ENCODE peak calls at places on chromosomes 7 and 10, in five cellular contexts. F, D, Q, C and W are unnamed samples.

GRCh38 chr10:11208908-11209809 is 191.5 kb downstream of the CELF2 start:
- DNase-seq in C (no peak), D (peak), F (no peak), Q (no peak), W (no peak)

GRCh38 chr7:960269-960871 is 5.9 kb upstream of the ADAP1 start:
- DNase-seq in C (no peak), Q (peak), F (no peak), D (no peak), W (no peak)

GRCh38 chr7:13602036-13602435 is 387.4 kb downstream of the ETV1 start:
- DNase-seq in F (no peak), C (no peak), Q (no peak), D (no peak), W (no peak)

GRCh38 chr7:774161-775109 is 47.4 kb upstream of the PRKAR1B start:
- DNase-seq in D (peak), C (peak), Q (peak), F (peak), W (no peak)

GRCh38 chr7:39709768-39710291 is 86.5 kb downstream of the RALA start:
- DNase-seq in C (peak), D (peak), F (no peak), Q (peak), W (peak)

GRCh38 chr10:127133672-127134500 is 62.5 kb downstream of the INSYN2A start:
- DNase-seq in F (no peak), Q (no peak), C (no peak), D (no peak), W (no peak)

GRCh38 chr10:128563387-128563786 is 437.2 kb upstream of the MKI67 start:
- DNase-seq in C (no peak), Q (no peak), D (no peak), F (no peak), W (no peak)

GRCh38 chr10:17023386-17024298 is 106.0 kb downstream of the CUBN start:
- DNase-seq in F (no peak), C (peak), Q (peak), D (peak), W (peak)

GRCh38 chr10:124222298-124223000 is 129.1 kb upstream of the CHST15 start:
- DNase-seq in Q (no peak), F (no peak), C (peak), D (peak), W (no peak)

GRCh38 chr7:17408245-17408903 is 109.9 kb downstream of the AHR start:
- DNase-seq in Q (no peak), D (no peak), F (no peak), C (peak), W (peak)

GRCh38 chr10:118621304-118621942 is 26.0 kb upstream of the PRLHR start:
- DNase-seq in C (no peak), F (no peak), Q (no peak), D (no peak), W (no peak)

GRCh38 chr10:88661018-88661417 is 3.2 kb upstream of the LIPF start:
- DNase-seq in Q (no peak), D (no peak), F (no peak), C (no peak), W (no peak)

GRCh38 chr10:6345404-6345803 is 142.7 kb downstream of the PFKFB3 start:
- DNase-seq in Q (no peak), F (no peak), D (no peak), C (no peak), W (no peak)

GRCh38 chr10:103504181-103504783 is 10.8 kb downstream of the NEURL1 start:
- DNase-seq in C (peak), D (no peak), Q (no peak), F (no peak), W (peak)

GRCh38 chr10:26890956-26891355 is 30.2 kb upstream of the ABI1 start:
- DNase-seq in C (peak), Q (peak), D (peak), F (no peak), W (peak)

GRCh38 chr10:35346248-35346647 is 9.9 kb downstream of the CCNY start:
- DNase-seq in F (no peak), C (no peak), Q (no peak), D (no peak), W (no peak)

GRCh38 chr10:23780331-23780730 is 341.5 kb downstream of the OTUD1 start:
- DNase-seq in Q (no peak), D (no peak), C (no peak), F (no peak), W (no peak)

GRCh38 chr10:124403548-124403947 is 15.2 kb downstream of the OAT start:
- DNase-seq in C (peak), Q (peak), F (no peak), D (peak), W (peak)

GRCh38 chr7:136023134-136023869 is 46.1 kb upstream of the MTPN start:
- DNase-seq in C (no peak), D (no peak), Q (no peak), F (no peak), W (no peak)

GRCh38 chr10:119333146-119333792 is 125.9 kb downstream of the GRK5 start:
- DNase-seq in F (no peak), C (peak), Q (no peak), D (no peak), W (no peak)

GRCh38 chr7:134589491-134589941 is 40.6 kb downstream of the AKR1B15 start:
- DNase-seq in Q (no peak), C (peak), F (no peak), D (no peak), W (no peak)

GRCh38 chr7:66554326-66554725 is 74.4 kb upstream of the KCTD7 start:
- DNase-seq in F (no peak), Q (no peak), D (no peak), C (no peak), W (no peak)

GRCh38 chr10:68303849-68304412 is 27.9 kb upstream of the HNRNPH3 start:
- DNase-seq in F (no peak), D (no peak), C (no peak), Q (no peak), W (no peak)

GRCh38 chr10:15879058-15879457 is 18.8 kb upstream of the MINDY3 start:
- DNase-seq in F (no peak), C (peak), D (no peak), Q (peak), W (no peak)

GRCh38 chr7:88215295-88215694 is 4.5 kb downstream of the SRI start:
- DNase-seq in Q (no peak), F (no peak), D (no peak), C (no peak), W (no peak)

GRCh38 chr10:124468624-124469023 is 7.0 kb downstream of the LHPP start:
- DNase-seq in Q (no peak), C (no peak), F (no peak), D (no peak), W (no peak)

GRCh38 chr10:58638406-58638805 is 125.7 kb downstream of the BICC1 start:
- DNase-seq in F (no peak), Q (no peak), C (peak), D (no peak), W (no peak)

GRCh38 chr10:117741524-117741923 is 199.0 kb downstream of the EMX2 start:
- DNase-seq in D (no peak), C (no peak), F (no peak), Q (no peak), W (no peak)

GRCh38 chr10:123573236-123574147 is 92.7 kb upstream of the GPR26 start:
- DNase-seq in C (no peak), F (no peak), Q (peak), D (no peak), W (no peak)

GRCh38 chr7:92763636-92764423 is 72.5 kb downstream of the CDK6 start:
- DNase-seq in C (peak), F (no peak), Q (peak), D (no peak), W (peak)
- H3K4me3 ChIP-seq in C (no peak), F (no peak), Q (no peak), D (no peak), W (no peak)

GRCh38 chr7:70571986-70572385 is 560.0 kb upstream of the GALNT17 start:
- DNase-seq in Q (no peak), C (no peak), D (no peak), F (no peak), W (no peak)
- TF ChIP-seq CTCF in Q (no peak), C (no peak), D (no peak), F (no peak), W (no peak)

DNA sequence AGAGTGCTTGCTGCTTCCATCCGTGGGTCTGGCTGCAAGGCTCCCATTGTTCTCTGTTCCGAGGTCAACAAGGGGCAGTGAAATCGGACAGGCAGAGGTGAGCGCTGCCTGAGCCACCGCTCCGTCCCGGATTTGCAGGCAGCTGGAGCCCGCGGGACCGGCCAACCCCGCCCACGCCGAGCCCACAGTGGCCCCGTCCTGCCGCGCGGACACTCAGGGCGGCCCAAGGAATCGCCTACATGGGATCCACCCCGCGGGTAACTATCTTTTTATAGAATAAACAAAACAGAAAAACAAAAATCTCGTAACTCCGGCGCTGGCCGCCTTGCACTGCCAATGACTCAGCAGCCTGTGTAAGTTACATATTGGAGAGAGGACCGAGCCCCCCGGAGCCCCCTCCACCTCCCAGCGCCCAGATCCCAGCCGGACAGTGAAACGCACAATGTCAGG is 1.9 kb downstream of the BNIP3 start:
- DNase-seq in F (peak), D (no peak), Q (peak), C (peak), W (no peak)
- H3K4me3 ChIP-seq in F (peak), D (peak), Q (peak), C (peak), W (peak)

GRCh38 chr7:28277364-28277763 is 96.8 kb upstream of the JAZF1 start:
- DNase-seq in C (no peak), D (no peak), Q (no peak), F (no peak), W (no peak)
- TF ChIP-seq CTCF in C (no peak), D (no peak), Q (no peak), F (no peak), W (no peak)

DNA sequence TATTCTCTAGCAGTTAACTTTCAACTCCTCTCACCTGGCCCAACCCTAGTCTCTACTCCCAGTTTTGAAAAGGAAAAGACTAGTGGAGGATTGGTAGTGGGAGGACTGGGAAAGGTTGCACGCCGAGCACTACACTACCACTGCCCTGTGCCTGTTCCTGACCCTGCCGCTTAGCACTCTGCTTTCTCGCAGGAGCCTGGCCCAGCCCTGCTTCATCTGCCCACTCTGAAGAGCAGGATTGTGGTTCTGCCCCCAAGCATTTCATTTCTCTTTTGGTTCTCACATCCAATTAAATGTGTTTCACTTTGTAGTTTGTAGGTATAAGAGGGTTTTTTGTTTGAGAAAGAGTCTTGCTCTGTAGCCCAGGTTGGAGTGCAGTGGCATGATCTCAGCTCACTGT is 31.5 kb upstream of the RBM20 start:
- DNase-seq in F (no peak), D (peak), C (no peak), Q (no peak), W (no peak)
- H3K4me3 ChIP-seq in F (no peak), D (no peak), C (no peak), Q (no peak), W (no peak)

DNA sequence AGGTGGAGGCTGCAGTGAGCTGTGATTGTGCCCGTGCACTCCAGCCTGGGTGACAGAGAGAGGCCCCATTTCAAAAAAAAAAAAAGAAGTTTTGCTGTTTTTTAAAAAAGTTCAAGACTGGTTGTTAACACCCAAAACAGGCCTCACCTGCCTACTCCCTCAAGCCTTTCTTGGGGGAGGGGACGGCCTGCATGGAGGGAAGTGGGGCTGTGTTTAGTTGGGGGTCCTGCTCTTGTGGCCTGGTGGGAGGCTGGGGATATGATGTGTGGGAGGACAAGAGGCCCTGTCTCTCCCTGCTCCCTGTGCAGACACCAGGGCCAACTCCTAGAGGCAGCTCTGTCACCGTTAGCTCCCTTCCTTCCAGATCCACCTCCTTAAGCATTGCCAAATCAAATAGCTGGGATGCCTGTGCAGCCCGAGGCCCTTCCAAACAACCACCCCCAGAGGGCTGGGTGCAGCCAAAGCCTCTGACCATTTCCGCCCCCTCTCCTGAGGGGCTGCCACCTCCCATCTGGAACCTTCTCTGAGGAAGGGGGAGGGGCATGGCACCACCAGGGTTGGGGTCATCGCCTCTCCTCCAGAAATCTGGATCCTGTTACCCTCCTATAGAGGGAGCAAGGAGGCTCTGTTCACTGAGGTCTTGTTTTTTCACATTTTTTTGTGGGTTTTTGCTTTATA is 32.9 kb upstream of the ANKRD2 start:
- DNase-seq in D (no peak), F (no peak), Q (peak), C (peak), W (no peak)
- TF ChIP-seq CTCF in D (no peak), F (no peak), Q (peak), C (peak), W (peak)

GRCh38 chr7:69962856-69963149 is 364.5 kb downstream of the AUTS2 start:
- DNase-seq in D (peak), C (peak), Q (no peak), F (no peak), W (no peak)
- H3K4me3 ChIP-seq in D (no peak), C (no peak), Q (no peak), F (no peak), W (no peak)